ENCODE peak calls at places on chromosomes 1 and 21, in six cellular contexts. R is aorta; B is SJSA1; V is CD4-positive, alpha-beta memory T cell; I is pancreas; Z is uterus. X is an unnamed sample. For H3K4me1 and H3K27me3, the result is how much of the 10 kb centered on the place peaks cover.

GRCh38 chr1:41662656-41663437 is 178.4 kb upstream of the EDN2 start:
- DNase-seq in V (no peak), B (peak), Z (peak), R (peak), I (peak), X (peak)

GRCh38 chr1:71232166-71232763 is 151.4 kb upstream of the ZRANB2 start:
- DNase-seq in V (no peak), I (no peak), B (peak), R (no peak), Z (peak), X (no peak)

GRCh38 chr1:39488801-39489566 is 2.5 kb upstream of the BMP8A start:
- DNase-seq in B (no peak), V (no peak), I (no peak), R (no peak), Z (no peak), X (no peak)

GRCh38 chr1:202159534-202160371 is 649 bp downstream of the PTPN7 start:
- DNase-seq in Z (no peak), I (no peak), V (peak), B (no peak), R (no peak), X (no peak)

GRCh38 chr1:108120163-108120562 is 80.0 kb downstream of the SLC25A24 start:
- DNase-seq in V (no peak), B (no peak), R (no peak), Z (no peak), I (no peak), X (no peak)

GRCh38 chr1:107138166-107138565 is 2.7 kb upstream of the NTNG1 start:
- DNase-seq in R (no peak), Z (no peak), I (no peak), V (no peak), B (no peak), X (no peak)

GRCh38 chr21:45869121-45870007 is 112.2 kb upstream of the COL6A1 start:
- DNase-seq in I (no peak), B (peak), R (no peak), V (no peak), Z (no peak), X (no peak)

GRCh38 chr1:37089750-37090149 is 55.4 kb upstream of the GRIK3 start:
- DNase-seq in I (no peak), V (no peak), Z (no peak), B (no peak), R (no peak), X (no peak)

GRCh38 chr1:192516776-192517297 is 58.7 kb upstream of the RGS1 start:
- DNase-seq in V (peak), Z (no peak), I (no peak), R (no peak), B (no peak), X (no peak)
- H3K27ac ChIP-seq in V (peak), Z (no peak), I (no peak), R (no peak), B (no peak), X (no peak)

GRCh38 chr1:25021586-25022215 is 91.6 kb upstream of the RUNX3 start:
- DNase-seq in I (no peak), R (no peak), Z (no peak), B (no peak), V (no peak), X (no peak)

GRCh38 chr1:25023190-25023578 is 93.1 kb upstream of the RUNX3 start:
- DNase-seq in R (no peak), V (no peak), I (no peak), B (no peak), Z (no peak), X (no peak)

GRCh38 chr1:25024631-25025350 is 94.7 kb upstream of the RUNX3 start:
- DNase-seq in R (no peak), Z (no peak), B (no peak), V (no peak), I (no peak), X (no peak)

GRCh38 chr1:25022361-25023189 is 92.5 kb upstream of the RUNX3 start:
- DNase-seq in I (peak), Z (peak), R (peak), B (peak), V (peak), X (peak)

GRCh38 chr1:25023826-25024225 is 93.8 kb upstream of the RUNX3 start:
- DNase-seq in R (no peak), I (no peak), V (no peak), B (no peak), Z (no peak), X (no peak)
- H3K4me1 ChIP-seq in R (under half), I (under half), V (half or more), B (under half), Z (under half), X (under half)

GRCh38 chr1:2812939-2813653 is 11.6 kb upstream of the TTC34 start:
- DNase-seq in I (no peak), Z (no peak), R (no peak), V (no peak), B (no peak), X (no peak)
- H3K27me3 ChIP-seq in I (under half), Z (under half), R (under half), V (under half), B (under half), X (under half)

GRCh38 chr1:162678439-162678838 is 46.2 kb downstream of the DDR2 start:
- DNase-seq in R (no peak), V (no peak), Z (peak), I (no peak), B (no peak), X (no peak)
- H3K27ac ChIP-seq in R (no peak), V (no peak), Z (peak), I (no peak), B (no peak), X (no peak)

GRCh38 chr1:211921579-211922095 is 91.1 kb upstream of the LPGAT1 start:
- DNase-seq in I (no peak), V (no peak), Z (no peak), R (no peak), B (no peak), X (no peak)
- H3K4me1 ChIP-seq in I (under half), V (under half), Z (under half), R (under half), B (under half), X (under half)

GRCh38 chr1:24929876-24930702 is at the start of gene RUNX3:
- DNase-seq in B (peak), V (peak), R (peak), Z (peak), I (no peak), X (peak)
- H3K27me3 ChIP-seq in B (under half), V (under half), R (under half), Z (half or more), I (under half), X (half or more)

X was measured in psoas muscle.